ENCODE peak calls at places on chromosome 22, in five cellular contexts. W is anterior cingulate cortex; I is stimulated activated CD8-positive, alpha-beta memory T cell treated with anti-CD3 and anti-CD28 coated beads, Interleukin-4, amount 100 ng/mL, for 24 hours; F is cardiac muscle cell; S is CD8-positive, alpha-beta T cell. P is an unnamed sample.

GRCh38 chr22:49573109-49573765 is 254.4 kb downstream of the BRD1 start:
- DNase-seq in F (no peak), W (no peak), I (no peak), S (no peak), P (no peak)

GRCh38 chr22:41382098-41382578 is 396 bp downstream of the TEF start:
- DNase-seq in F (peak), I (peak), S (peak), W (peak), P (peak)

GRCh38 chr22:47015589-47016178 is 253.2 kb downstream of the TBC1D22A start:
- DNase-seq in S (no peak), F (no peak), W (no peak), I (no peak), P (no peak)

GRCh38 chr22:38065539-38065938 is 8.3 kb downstream of the PICK1 start:
- DNase-seq in S (no peak), I (no peak), F (no peak), W (no peak), P (no peak)

GRCh38 chr22:43561421-43562178 is 149.8 kb downstream of the MPPED1 start:
- DNase-seq in I (no peak), F (no peak), W (peak), S (no peak), P (peak)

GRCh38 chr22:48677621-48678020 is 1150.1 kb downstream of the BRD1 start:
- DNase-seq in W (no peak), S (no peak), I (no peak), F (no peak), P (no peak)

GRCh38 chr22:17398159-17398558 is 28.9 kb downstream of the CECR2 start:
- DNase-seq in F (no peak), I (no peak), S (no peak), W (no peak), P (no peak)

GRCh38 chr22:49676783-49677494 is 150.7 kb downstream of the BRD1 start:
- DNase-seq in S (no peak), W (no peak), F (no peak), I (no peak), P (no peak)

GRCh38 chr22:19604711-19605268 is 80.6 kb upstream of the CLDN5 start:
- DNase-seq in W (no peak), S (no peak), I (no peak), F (peak), P (no peak)

GRCh38 chr22:31526275-31526674 is 29.9 kb downstream of the SFI1 start:
- DNase-seq in F (no peak), S (no peak), W (no peak), I (peak), P (no peak)

GRCh38 chr22:48427731-48428211 is 1399.9 kb downstream of the BRD1 start:
- DNase-seq in W (no peak), F (no peak), I (no peak), S (no peak), P (no peak)

GRCh38 chr22:36773935-36774334 is 2.0 kb downstream of the IFT27 start:
- DNase-seq in F (no peak), W (no peak), I (no peak), S (no peak), P (peak)

GRCh38 chr22:25775501-25775900 is 33.5 kb downstream of the MYO18B start:
- DNase-seq in I (no peak), S (no peak), F (no peak), W (no peak), P (no peak)

GRCh38 chr22:42991010-42991651 is 23.8 kb downstream of the PACSIN2 start:
- DNase-seq in S (no peak), F (no peak), I (no peak), W (no peak), P (no peak)

GRCh38 chr22:31538815-31539214 is 42.5 kb downstream of the SFI1 start:
- DNase-seq in I (peak), F (no peak), W (no peak), S (no peak), P (no peak)

GRCh38 chr22:23756891-23757290 is 2.7 kb upstream of the VPREB3 start:
- DNase-seq in F (no peak), S (no peak), I (no peak), W (no peak), P (no peak)

GRCh38 chr22:17501679-17502285 is 61.5 kb upstream of the SLC25A18 start:
- DNase-seq in W (no peak), I (no peak), S (no peak), F (peak), P (peak)

GRCh38 chr22:16721969-16722368 is 103.2 kb downstream of the XKR3 start:
- DNase-seq in S (no peak), W (no peak), F (no peak), I (no peak), P (no peak)

GRCh38 chr22:38954414-38955043 is 2.9 kb upstream of the APOBEC3A start:
- DNase-seq in W (no peak), F (no peak), I (no peak), S (no peak), P (no peak)

GRCh38 chr22:50161508-50162390 is 8.8 kb upstream of the PANX2 start:
- DNase-seq in F (no peak), W (no peak), S (no peak), I (no peak), P (no peak)

GRCh38 chr22:16969508-16970327 is 38.3 kb downstream of the GAB4 start:
- DNase-seq in F (no peak), I (no peak), W (no peak), S (no peak), P (no peak)

GRCh38 chr22:27668828-27669797 is 132.4 kb downstream of the MN1 start:
- DNase-seq in F (peak), S (no peak), I (no peak), W (no peak), P (peak)

GRCh38 chr22:47107431-47107830 is 345.0 kb downstream of the TBC1D22A start:
- DNase-seq in S (no peak), F (no peak), W (no peak), I (no peak), P (no peak)

GRCh38 chr22:26330971-26331625 is 98.0 kb upstream of the ASPHD2 start:
- DNase-seq in W (peak), F (peak), S (peak), I (peak), P (peak)

GRCh38 chr22:27564806-27565205 is 236.8 kb downstream of the MN1 start:
- DNase-seq in I (no peak), W (no peak), F (no peak), S (no peak), P (no peak)

GRCh38 chr22:36807627-36808026 is 9.2 kb downstream of the PVALB start:
- DNase-seq in S (no peak), W (no peak), I (no peak), F (no peak), P (peak)

GRCh38 chr22:20530368-20531153 is 23.2 kb downstream of the MED15 start:
- DNase-seq in F (no peak), W (no peak), S (no peak), I (no peak), P (no peak)

GRCh38 chr22:48486163-48486957 is 1341.3 kb downstream of the BRD1 start:
- DNase-seq in S (no peak), W (no peak), F (no peak), I (no peak), P (no peak)

GRCh38 chr22:36461665-36462474 is 19.6 kb downstream of the TXN2 start:
- DNase-seq in F (peak), S (no peak), W (no peak), I (no peak), P (peak)

GRCh38 chr22:42754658-42755057 is 34.0 kb upstream of the A4GALT start:
- DNase-seq in W (no peak), I (no peak), F (peak), S (no peak), P (no peak)